ENCODE peak calls at places on chromosomes 11 and 22, in ten cellular contexts. U is activated CD4-positive, CD25-positive, alpha-beta regulatory T cell; I is T-cell; W is caudate nucleus; P is NCI-H226; Z is CD8-positive, alpha-beta T cell; F is NCI-H748 treated with DMSO at 0.1 percent for 48 hours; H is NCI-H1092 treated with DMSO at 0.1 percent for 48 hours; O is osteocyte; R is T-helper 9 cell. K is an unnamed sample.

GRCh38 chr11:64146036-64146943 is 19.6 kb downstream of the MACROD1 start:
- DNase-seq in U (peak), I (peak), W (no peak), P (peak), Z (peak), F (peak), H (peak), O (peak), R (peak), K (peak)

GRCh38 chr11:208177-208916 is 839 bp downstream of the RIC8A start:
- DNase-seq in U (peak), I (peak), W (peak), P (peak), Z (peak), F (peak), H (peak), O (no peak), R (peak), K (peak)

GRCh38 chr11:70522613-70523311 is 124.4 kb downstream of the CTTN start:
- DNase-seq in U (no peak), I (no peak), W (no peak), P (no peak), Z (no peak), F (peak), H (peak), O (no peak), R (no peak), K (no peak)

GRCh38 chr22:18968011-18968749 is 32.1 kb upstream of the PRODH start:
- DNase-seq in U (no peak), I (no peak), W (no peak), P (no peak), Z (no peak), F (no peak), H (no peak), O (no peak), R (no peak), K (no peak)

GRCh38 chr11:1574256-1575242 is 2.5 kb upstream of the DUSP8 start:
- DNase-seq in U (peak), I (peak), W (no peak), P (peak), Z (peak), F (peak), H (peak), O (peak), R (peak), K (peak)

GRCh38 chr22:31682751-31683150 is 20.7 kb upstream of the PISD start:
- DNase-seq in U (no peak), I (no peak), W (no peak), P (no peak), Z (no peak), F (no peak), H (no peak), O (no peak), R (no peak), K (no peak)

GRCh38 chr11:74672956-74673895 is 58.0 kb downstream of the CHRDL2 start:
- DNase-seq in U (no peak), I (no peak), W (no peak), P (peak), Z (no peak), F (no peak), H (peak), O (peak), R (no peak), K (no peak)

GRCh38 chr22:38694049-38694448 is 6.7 kb downstream of the JOSD1 start:
- DNase-seq in U (no peak), I (no peak), W (no peak), P (no peak), Z (no peak), F (no peak), H (no peak), O (no peak), R (no peak), K (no peak)

GRCh38 chr22:35959121-35959800 is 69.4 kb downstream of the RBFOX2 start:
- DNase-seq in U (no peak), I (no peak), W (no peak), P (no peak), Z (no peak), F (no peak), H (peak), O (no peak), R (no peak), K (no peak)

GRCh38 chr22:25827415-25827814 is 85.4 kb downstream of the MYO18B start:
- DNase-seq in U (no peak), I (no peak), W (no peak), P (no peak), Z (no peak), F (no peak), H (no peak), O (no peak), R (no peak), K (no peak)

K was measured in CD8-positive, alpha-beta memory T cell.